ENCODE peak calls at places on chromosomes 11 and 22, in six cellular contexts. G, H, A, N, L and Y are unnamed samples.

GRCh38 chr11:69010964-69011623 is 2.0 kb downstream of the MRGPRF start:
- DNase-seq in G (peak; percentile 42), H (peak; percentile 79), A (peak; percentile 23), N (peak; percentile 32), L (peak; percentile 85), Y (no peak)

GRCh38 chr11:30153008-30153407 is 77.8 kb upstream of the FSHB start:
- DNase-seq in G (no peak), H (no peak), A (no peak), N (no peak), L (no peak), Y (no peak)

GRCh38 chr22:41401781-41402648 is 20.3 kb downstream of the TEF start:
- DNase-seq in G (peak; percentile 75), H (no peak), A (peak; percentile 78), N (no peak), L (peak; percentile 59), Y (no peak)

GRCh38 chr11:35059040-35059439 is 79.9 kb upstream of the CD44 start:
- DNase-seq in G (no peak), H (no peak), A (no peak), N (no peak), L (no peak), Y (no peak)

GRCh38 chr22:30270841-30271240 is 4.2 kb upstream of the OSM start:
- DNase-seq in G (no peak), H (no peak), A (peak; percentile 56), N (no peak), L (peak; percentile 72), Y (no peak)

GRCh38 chr11:123122341-123122740 is 60.4 kb upstream of the HSPA8 start:
- DNase-seq in G (no peak), H (no peak), A (no peak), N (no peak), L (no peak), Y (peak; percentile 67)

GRCh38 chr11:64358536-64358906 is 441 bp upstream of the RPS6KA4 start:
- DNase-seq in G (no peak), H (no peak), A (no peak), N (no peak), L (no peak), Y (no peak)

GRCh38 chr11:115709297-115709696 is 205.1 kb upstream of the CADM1 start:
- DNase-seq in G (no peak), H (no peak), A (no peak), N (no peak), L (no peak), Y (no peak)